ENCODE peak calls at places on chromosomes 2 and 18, in ten cellular contexts. One of them, this sample, is unnamed.

GRCh38 chr2:205041472-205042130 is 496.3 kb downstream of the PARD3B start:
- DNase-seq in mesothelial cell of epicardium: no peak
- DNase-seq in NCI-H1694: no peak
- DNase-seq in NCI-H1105: no peak
- DNase-seq in epithelial cell of esophagus: no peak
- DNase-seq in fibroblast of mammary gland: no peak
- DNase-seq in AG09319: no peak
- DNase-seq in K562: no peak
- DNase-seq in iPS-NIHi11: no peak
- DNase-seq in GM12878: no peak
- DNase-seq in this sample: no peak

GRCh38 chr2:237281900-237282306 is 132.1 kb downstream of the COL6A3 start:
- DNase-seq in K562: no peak
- DNase-seq in iPS-NIHi11: no peak
- DNase-seq in epithelial cell of esophagus: peak; percentile 77
- DNase-seq in NCI-H1105: no peak
- DNase-seq in GM12878: no peak
- DNase-seq in NCI-H1694: no peak
- DNase-seq in fibroblast of mammary gland: peak; percentile 98
- DNase-seq in mesothelial cell of epicardium: no peak
- DNase-seq in AG09319: peak; percentile 86
- DNase-seq in this sample: no peak

GRCh38 chr2:36963106-36963505 is 3.2 kb downstream of the STRN start:
- DNase-seq in fibroblast of mammary gland: no peak
- DNase-seq in epithelial cell of esophagus: peak; percentile 92
- DNase-seq in NCI-H1694: no peak
- DNase-seq in K562: no peak
- DNase-seq in mesothelial cell of epicardium: no peak
- DNase-seq in iPS-NIHi11: peak; percentile 16
- DNase-seq in GM12878: no peak
- DNase-seq in AG09319: no peak
- DNase-seq in NCI-H1105: no peak
- DNase-seq in this sample: no peak

GRCh38 chr2:135948642-135949355 is 36.6 kb downstream of the DARS1 start:
- DNase-seq in NCI-H1694: no peak
- DNase-seq in iPS-NIHi11: no peak
- DNase-seq in epithelial cell of esophagus: peak; percentile 81
- DNase-seq in K562: peak; percentile 13
- DNase-seq in NCI-H1105: no peak
- DNase-seq in mesothelial cell of epicardium: no peak
- DNase-seq in AG09319: no peak
- DNase-seq in fibroblast of mammary gland: peak; percentile 86
- DNase-seq in GM12878: no peak
- DNase-seq in this sample: no peak

GRCh38 chr2:3024401-3024935 is 353.1 kb downstream of the EIPR1 start:
- DNase-seq in fibroblast of mammary gland: no peak
- DNase-seq in epithelial cell of esophagus: no peak
- DNase-seq in NCI-H1105: no peak
- DNase-seq in AG09319: no peak
- DNase-seq in iPS-NIHi11: peak; percentile 67
- DNase-seq in NCI-H1694: no peak
- DNase-seq in K562: no peak
- DNase-seq in mesothelial cell of epicardium: no peak
- DNase-seq in GM12878: no peak
- DNase-seq in this sample: no peak

GRCh38 chr2:231682546-231683291 is 25.6 kb upstream of the PTMA start:
- DNase-seq in AG09319: no peak
- DNase-seq in K562: no peak
- DNase-seq in mesothelial cell of epicardium: no peak
- DNase-seq in fibroblast of mammary gland: no peak
- DNase-seq in NCI-H1694: peak; percentile 67
- DNase-seq in epithelial cell of esophagus: no peak
- DNase-seq in NCI-H1105: no peak
- DNase-seq in iPS-NIHi11: no peak
- DNase-seq in GM12878: no peak
- DNase-seq in this sample: no peak

GRCh38 chr2:241545113-241545512 is 13.4 kb upstream of the BOK start:
- DNase-seq in AG09319: no peak
- DNase-seq in iPS-NIHi11: no peak
- DNase-seq in epithelial cell of esophagus: no peak
- DNase-seq in GM12878: no peak
- DNase-seq in fibroblast of mammary gland: peak; percentile 14
- DNase-seq in NCI-H1694: no peak
- DNase-seq in K562: no peak
- DNase-seq in mesothelial cell of epicardium: no peak
- DNase-seq in NCI-H1105: no peak
- DNase-seq in this sample: no peak

GRCh38 chr2:117087565-117088291 is 726.8 kb upstream of the DDX18 start:
- DNase-seq in GM12878: no peak
- DNase-seq in NCI-H1694: no peak
- DNase-seq in K562: no peak
- DNase-seq in NCI-H1105: peak; percentile 20
- DNase-seq in iPS-NIHi11: no peak
- DNase-seq in mesothelial cell of epicardium: peak; percentile 50
- DNase-seq in epithelial cell of esophagus: no peak
- DNase-seq in fibroblast of mammary gland: no peak
- DNase-seq in AG09319: no peak
- DNase-seq in this sample: no peak

GRCh38 chr2:219707496-219708285 is 80.3 kb downstream of the SLC4A3 start:
- DNase-seq in iPS-NIHi11: no peak
- DNase-seq in AG09319: no peak
- DNase-seq in mesothelial cell of epicardium: no peak
- DNase-seq in epithelial cell of esophagus: no peak
- DNase-seq in NCI-H1694: no peak
- DNase-seq in GM12878: no peak
- DNase-seq in fibroblast of mammary gland: peak; percentile 61
- DNase-seq in K562: no peak
- DNase-seq in NCI-H1105: no peak
- DNase-seq in this sample: no peak

GRCh38 chr18:52499646-52500045 is 159.6 kb downstream of the DCC start:
- DNase-seq in AG09319: no peak
- DNase-seq in K562: no peak
- DNase-seq in iPS-NIHi11: no peak
- DNase-seq in mesothelial cell of epicardium: no peak
- DNase-seq in NCI-H1105: no peak
- DNase-seq in NCI-H1694: peak; percentile 76
- DNase-seq in epithelial cell of esophagus: no peak
- DNase-seq in GM12878: no peak
- DNase-seq in fibroblast of mammary gland: peak; percentile 0
- DNase-seq in this sample: no peak

GRCh38 chr2:192236136-192236535 is 41.4 kb upstream of the TMEFF2 start:
- DNase-seq in K562: no peak
- DNase-seq in AG09319: no peak
- DNase-seq in GM12878: no peak
- DNase-seq in mesothelial cell of epicardium: no peak
- DNase-seq in iPS-NIHi11: no peak
- DNase-seq in fibroblast of mammary gland: peak; percentile 62
- DNase-seq in NCI-H1105: no peak
- DNase-seq in NCI-H1694: no peak
- DNase-seq in epithelial cell of esophagus: no peak
- DNase-seq in this sample: no peak